ENCODE peak calls at places on chromosomes 16 and 17, in six cellular contexts. N, T, W, O, K and S are unnamed samples.

GRCh38 chr16:12546918-12547607 is 256.6 kb downstream of the CPPED1 start:
- DNase-seq in N (no peak), T (no peak), W (no peak), O (no peak), K (peak), S (no peak)

GRCh38 chr16:85480727-85481101 is 132.4 kb upstream of the GSE1 start:
- DNase-seq in N (no peak), T (no peak), W (no peak), O (no peak), K (no peak), S (no peak)

GRCh38 chr17:44827863-44828262 is 2.2 kb downstream of the GJC1 start:
- DNase-seq in N (no peak), T (no peak), W (no peak), O (no peak), K (no peak), S (no peak)

GRCh38 chr17:40097931-40098845 is 2.2 kb downstream of the NR1D1 start:
- DNase-seq in N (peak), T (peak), W (peak), O (no peak), K (no peak), S (peak)

GRCh38 chr16:66977341-66978113 is 10.9 kb upstream of the CES4A start:
- DNase-seq in N (peak), T (peak), W (peak), O (peak), K (peak), S (peak)

GRCh38 chr17:50487213-50488096 is 8.8 kb downstream of the RSAD1 start:
- DNase-seq in N (no peak), T (no peak), W (no peak), O (no peak), K (no peak), S (peak)

GRCh38 chr16:67028555-67029248 is at the start of gene CBFB:
- DNase-seq in N (peak), T (peak), W (peak), O (peak), K (peak), S (peak)

GRCh38 chr17:74213897-74214386 is 571 bp downstream of the TTYH2 start:
- DNase-seq in N (peak), T (no peak), W (peak), O (no peak), K (no peak), S (peak)

GRCh38 chr16:53780051-53780450 is 76.1 kb downstream of the FTO start:
- DNase-seq in N (no peak), T (no peak), W (no peak), O (no peak), K (no peak), S (no peak)

GRCh38 chr17:33778505-33779398 is 476.3 kb upstream of the CCL2 start:
- DNase-seq in N (peak), T (peak), W (peak), O (no peak), K (peak), S (peak)

GRCh38 chr16:28092721-28093382 is 29.3 kb upstream of the GSG1L start:
- DNase-seq in N (no peak), T (no peak), W (no peak), O (no peak), K (no peak), S (no peak)

DNA sequence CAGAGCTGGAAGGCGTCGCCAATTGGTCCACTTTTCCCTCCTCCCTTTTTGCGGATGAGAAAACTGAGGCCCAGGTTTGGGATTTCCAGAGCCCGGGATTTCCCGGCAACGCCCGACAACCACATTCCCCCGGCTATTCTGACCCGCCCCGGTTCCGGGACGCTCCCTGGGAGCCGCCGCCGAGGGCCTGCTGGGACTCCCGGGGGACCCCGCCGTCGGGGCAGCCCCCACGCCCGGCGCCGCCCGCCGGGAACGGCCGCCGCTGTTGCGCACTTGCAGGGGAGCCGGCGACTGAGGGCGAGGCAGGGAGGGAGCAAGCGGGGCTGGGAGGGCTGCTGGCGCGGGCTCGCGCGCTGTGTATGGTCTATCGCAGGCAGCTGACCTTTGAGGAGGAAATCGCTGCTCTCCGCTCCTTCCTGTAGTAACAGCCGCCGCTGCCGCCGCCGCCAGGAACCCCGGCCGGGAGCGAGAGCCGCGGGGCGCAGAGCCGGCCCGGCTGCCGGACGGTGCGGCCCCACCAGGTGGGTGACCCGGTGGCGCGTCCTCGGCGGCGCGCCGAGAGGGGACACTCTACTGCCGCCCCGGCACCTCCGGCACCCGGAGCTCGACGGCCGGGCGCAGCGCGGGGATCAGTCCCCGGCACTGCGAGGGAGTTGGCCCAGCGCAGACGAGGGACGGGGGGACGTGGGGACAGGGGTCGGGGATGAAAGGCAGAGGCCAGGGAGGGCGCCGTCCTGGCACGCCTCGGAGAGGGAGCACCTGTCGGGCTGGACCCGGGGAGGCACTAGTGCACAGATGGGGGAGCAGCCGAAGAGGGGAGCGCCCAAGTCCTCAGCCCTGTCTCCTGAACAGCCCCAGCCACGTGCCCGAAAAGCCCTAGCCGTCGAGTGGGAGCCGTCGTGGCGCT is at the start of gene STAT5A:
- DNase-seq in N (peak), T (peak), W (peak), O (peak), K (peak), S (peak)
- TF ChIP-seq POLR2A in N (peak), T (peak), W (no peak), O (peak), K (peak), S (peak)

DNA sequence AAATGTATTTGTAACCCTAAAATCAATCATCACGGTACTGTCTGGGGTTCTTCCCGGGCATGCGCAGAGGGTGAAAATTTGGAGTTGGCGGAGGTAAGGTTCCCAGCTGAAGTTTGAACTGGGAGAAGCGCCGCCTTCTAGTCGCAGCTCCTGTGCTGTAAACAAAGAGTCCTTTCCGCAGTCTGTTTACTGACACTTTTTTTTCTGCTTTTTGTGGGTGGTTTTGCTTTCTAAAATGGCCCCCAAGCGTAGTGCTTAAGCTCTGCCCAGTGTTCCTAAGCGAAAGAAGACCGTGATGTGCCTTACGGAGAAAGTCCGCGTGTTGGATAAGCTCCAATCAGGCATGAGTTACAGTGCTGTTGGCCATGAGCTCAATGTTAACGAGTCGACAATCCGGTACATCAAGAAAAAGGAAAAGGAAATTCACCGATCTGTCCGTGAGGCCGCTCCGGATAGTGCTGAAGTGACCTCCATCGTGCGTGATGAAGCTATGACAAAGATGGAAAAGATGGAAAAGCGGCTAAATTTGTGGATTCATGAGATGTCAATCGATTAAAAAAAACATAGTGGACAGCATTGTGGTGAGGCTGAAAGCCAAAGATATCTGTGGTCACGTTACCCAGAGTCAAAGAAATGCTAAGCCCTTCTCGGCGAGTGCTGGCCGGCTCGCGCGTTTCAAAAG is 570 bp upstream of the CFDP1 start:
- DNase-seq in N (peak), T (peak), W (peak), O (peak), K (peak), S (peak)
- TF ChIP-seq POLR2A in N (no peak), T (no peak), W (no peak), O (no peak), K (peak), S (no peak)

DNA sequence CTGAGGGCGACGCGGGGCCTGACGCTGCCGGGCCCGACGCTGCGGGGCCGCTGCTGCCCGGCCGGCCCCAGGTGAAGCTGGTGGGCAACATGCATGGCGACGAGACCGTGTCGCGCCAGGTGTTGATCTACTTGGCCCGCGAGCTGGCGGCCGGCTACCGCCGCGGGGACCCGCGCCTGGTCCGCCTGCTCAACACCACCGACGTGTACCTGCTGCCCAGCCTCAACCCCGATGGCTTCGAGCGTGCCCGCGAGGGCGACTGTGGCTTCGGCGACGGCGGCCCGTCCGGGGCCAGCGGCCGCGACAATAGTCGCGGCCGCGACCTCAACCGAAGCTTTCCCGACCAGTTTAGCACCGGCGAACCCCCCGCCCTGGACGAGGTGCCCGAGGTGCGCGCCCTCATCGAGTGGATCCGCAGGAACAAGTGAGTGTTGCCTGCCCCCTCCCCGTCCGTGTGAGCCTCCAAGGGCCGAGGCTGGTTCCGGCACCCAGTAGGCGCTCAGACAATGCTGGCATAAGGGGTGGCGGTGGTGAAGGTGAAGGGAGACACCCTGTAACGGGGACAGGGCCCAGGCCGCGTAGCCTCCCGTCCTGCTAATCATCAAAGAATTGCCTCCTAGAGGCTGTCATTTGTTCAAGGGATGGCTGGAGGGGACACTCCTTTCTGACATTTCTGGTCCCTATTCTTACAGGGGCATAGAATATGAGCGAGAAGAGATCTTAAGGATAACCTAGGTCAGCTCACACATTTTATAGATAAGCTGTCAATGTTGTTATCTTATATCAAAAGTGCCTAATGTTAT is 777 bp downstream of the CPD start:
- DNase-seq in N (peak), T (no peak), W (no peak), O (peak), K (no peak), S (no peak)
- TF ChIP-seq POLR2A in N (no peak), T (no peak), W (no peak), O (no peak), K (no peak), S (no peak)

GRCh38 chr17:64741038-64741641 is 79.0 kb upstream of the SMURF2 start:
- DNase-seq in N (no peak), T (no peak), W (peak), O (peak), K (no peak), S (no peak)

GRCh38 chr17:64741924-64742670 is 80.0 kb upstream of the SMURF2 start:
- DNase-seq in N (peak), T (peak), W (peak), O (peak), K (no peak), S (peak)

GRCh38 chr17:64736804-64737492 is 74.8 kb upstream of the SMURF2 start:
- DNase-seq in N (no peak), T (no peak), W (no peak), O (peak), K (no peak), S (no peak)

GRCh38 chr17:64739316-64740058 is 77.4 kb upstream of the SMURF2 start:
- DNase-seq in N (no peak), T (no peak), W (no peak), O (peak), K (no peak), S (no peak)
- TF ChIP-seq POLR2A in N (no peak), T (no peak), W (no peak), O (no peak), K (no peak), S (no peak)